ENCODE peak calls at places on chromosome 18, in nine cellular contexts. L is HL-60; N is activated CD4-positive, alpha-beta memory T cell treated with anti-CD3 and anti-CD28 coated beads for 36 hours; C is adrenal gland; M is cardiac fibroblast; Z is foreskin keratinocyte; R is nephron progenitor cell; G is nucleus accumbens; K is T-helper 17 cell. D is an unnamed sample.

GRCh38 chr18:23617412-23618009 is 31.2 kb upstream of the NPC1 start:
- DNase-seq in M (no peak), R (no peak), G (no peak), L (no peak), Z (no peak), N (no peak), C (no peak), K (no peak), D (no peak)

GRCh38 chr18:58541137-58541788 is 87.6 kb downstream of the ALPK2 start:
- DNase-seq in Z (no peak), N (peak), M (peak), G (no peak), L (no peak), K (peak), C (no peak), R (no peak), D (peak)

GRCh38 chr18:7626175-7626921 is 59.2 kb downstream of the PTPRM start:
- DNase-seq in K (no peak), Z (no peak), L (no peak), N (no peak), G (no peak), C (no peak), M (no peak), R (no peak), D (no peak)

GRCh38 chr18:44630118-44630517 is 50.6 kb upstream of the SETBP1 start:
- DNase-seq in Z (no peak), N (no peak), C (no peak), R (no peak), G (no peak), L (no peak), M (no peak), K (no peak), D (no peak)

GRCh38 chr18:34783485-34783884 is 73.4 kb downstream of the DTNA start:
- DNase-seq in R (no peak), K (no peak), G (no peak), Z (no peak), L (no peak), C (no peak), N (no peak), M (no peak), D (no peak)

GRCh38 chr18:79524181-79525078 is 128.7 kb downstream of the NFATC1 start:
- DNase-seq in G (no peak), N (peak), M (no peak), Z (no peak), C (peak), L (peak), K (peak), R (no peak), D (peak)

GRCh38 chr18:52499018-52499417 is 159.0 kb downstream of the DCC start:
- DNase-seq in K (no peak), M (no peak), L (no peak), N (no peak), Z (no peak), C (no peak), R (no peak), G (no peak), D (no peak)

GRCh38 chr18:6929370-6930102 is 188.1 kb downstream of the LAMA1 start:
- DNase-seq in C (no peak), N (no peak), M (no peak), Z (no peak), L (no peak), K (no peak), G (no peak), R (no peak), D (peak)

GRCh38 chr18:79416677-79417052 is 20.9 kb downstream of the NFATC1 start:
- DNase-seq in L (no peak), R (no peak), K (no peak), G (no peak), C (no peak), Z (no peak), M (no peak), N (no peak), D (no peak)

GRCh38 chr18:47323158-47323557 is 71.7 kb upstream of the SKOR2 start:
- DNase-seq in G (no peak), L (no peak), C (no peak), K (no peak), M (no peak), Z (peak), N (no peak), R (no peak), D (no peak)

GRCh38 chr18:58788470-58788869 is 76.2 kb upstream of the ZNF532 start:
- DNase-seq in K (no peak), C (no peak), G (no peak), R (no peak), M (no peak), N (no peak), L (no peak), Z (no peak), D (no peak)

GRCh38 chr18:6170604-6171003 is 244.1 kb downstream of the L3MBTL4 start:
- DNase-seq in R (no peak), C (no peak), Z (no peak), N (no peak), K (no peak), G (no peak), L (no peak), M (no peak), D (no peak)

GRCh38 chr18:45774065-45774521 is 50.1 kb downstream of the SLC14A1 start:
- DNase-seq in L (no peak), G (no peak), R (no peak), K (no peak), Z (peak), M (peak), C (no peak), N (no peak), D (no peak)

D was measured in H7.